ENCODE peak calls at places on chromosomes 11 and 22, in seven cellular contexts. S is stomach; X is cardiac muscle cell; F is GM23338; N is thyroid gland; L is body of pancreas; W is CD8-positive, alpha-beta T cell. P is an unnamed sample.
A peak's percentile ranks its signal among the peaks of the same experiment; 100 is the strongest.

GRCh38 chr11:76602431-76602861 is 68.1 kb downstream of the LRRC32 start:
- DNase-seq in L (no peak), N (no peak), W (no peak), X (peak; percentile 78), F (no peak), S (no peak), P (no peak)

GRCh38 chr11:74926304-74927030 is 22.4 kb downstream of the XRRA1 start:
- DNase-seq in F (no peak), W (no peak), L (no peak), N (no peak), S (no peak), X (no peak), P (no peak)

GRCh38 chr11:1778141-1778911 is 14.6 kb upstream of the CTSD start:
- DNase-seq in X (no peak), F (no peak), N (no peak), W (no peak), L (no peak), S (no peak), P (no peak)

GRCh38 chr11:65640483-65641207 is 2.7 kb downstream of the SIPA1 start:
- DNase-seq in F (no peak), W (peak; percentile 62), N (peak; percentile 20), S (peak; percentile 59), L (no peak), X (no peak), P (no peak)

GRCh38 chr11:58575377-58576020 is at the start of gene LPXN:
- DNase-seq in F (no peak), X (peak; percentile 16), N (no peak), W (peak; percentile 63), S (no peak), L (no peak), P (no peak)

GRCh38 chr11:87036756-87037449 is 831 bp upstream of the TMEM135 start:
- DNase-seq in L (no peak), N (no peak), X (no peak), W (no peak), S (no peak), F (peak; percentile 45), P (no peak)

GRCh38 chr22:31272522-31273446 is 19.5 kb downstream of the PIK3IP1 start:
- DNase-seq in S (peak; percentile 58), W (peak; percentile 65), X (peak; percentile 75), F (peak; percentile 91), N (peak; percentile 83), L (peak; percentile 64), P (peak; percentile 78)

GRCh38 chr22:37492428-37493344 is 6.5 kb upstream of the MFNG start:
- DNase-seq in L (no peak), W (peak; percentile 62), F (peak; percentile 86), N (no peak), X (peak; percentile 67), S (no peak), P (peak; percentile 71)

GRCh38 chr11:86980397-86980796 is 25.2 kb upstream of the FZD4 start:
- DNase-seq in W (no peak), N (no peak), X (no peak), L (no peak), F (no peak), S (no peak), P (no peak)

GRCh38 chr11:21464601-21465193 is 728.2 kb upstream of the ANO5 start:
- DNase-seq in N (no peak), F (no peak), X (no peak), S (no peak), W (no peak), L (no peak), P (no peak)

GRCh38 chr11:128544625-128545024 is 42.7 kb downstream of the ETS1 start:
- DNase-seq in L (no peak), S (no peak), N (peak; percentile 46), F (no peak), W (no peak), X (peak; percentile 85), P (peak; percentile 42)

GRCh38 chr11:69551963-69552362 is 70.5 kb downstream of the LINC01488 start:
- DNase-seq in W (no peak), L (no peak), S (no peak), X (no peak), F (no peak), N (no peak), P (no peak)

GRCh38 chr11:35714882-35715612 is 52.5 kb downstream of the TRIM44 start:
- DNase-seq in L (no peak), S (no peak), N (no peak), X (peak; percentile 14), W (no peak), F (no peak), P (no peak)

GRCh38 chr22:20117656-20118571 is 888 bp upstream of the TRMT2A start:
- DNase-seq in W (peak; percentile 51), N (peak; percentile 17), L (peak; percentile 43), F (peak; percentile 32), S (no peak), X (peak; percentile 30), P (no peak)

GRCh38 chr11:125062931-125063428 is at the start of gene SLC37A2:
- DNase-seq in W (peak; percentile 33), X (peak; percentile 68), L (peak; percentile 68), F (peak; percentile 80), S (peak; percentile 73), N (peak; percentile 69), P (peak; percentile 71)

GRCh38 chr11:72812604-72812967 is 1.6 kb upstream of the ATG16L2 start:
- DNase-seq in W (no peak), F (no peak), N (no peak), S (no peak), L (no peak), X (no peak), P (peak; percentile 35)

GRCh38 chr11:33733978-33734377 is 2.2 kb downstream of the CD59 start:
- DNase-seq in F (no peak), L (no peak), N (no peak), W (no peak), X (no peak), S (no peak), P (no peak)

GRCh38 chr11:33734441-33735165 is 1.6 kb downstream of the CD59 start:
- DNase-seq in F (no peak), X (peak; percentile 71), N (peak; percentile 55), L (no peak), S (peak; percentile 55), W (no peak), P (no peak)

GRCh38 chr11:33735166-33735425 is 1.1 kb downstream of the CD59 start:
- DNase-seq in S (no peak), F (peak; percentile 19), N (peak; percentile 41), W (no peak), L (no peak), X (no peak), P (no peak)

GRCh38 chr11:33736148-33736809 is at the start of gene CD59:
- DNase-seq in F (peak; percentile 97), W (peak; percentile 90), X (peak; percentile 95), L (peak; percentile 97), S (peak; percentile 98), N (peak; percentile 99), P (peak; percentile 89)

DNA sequence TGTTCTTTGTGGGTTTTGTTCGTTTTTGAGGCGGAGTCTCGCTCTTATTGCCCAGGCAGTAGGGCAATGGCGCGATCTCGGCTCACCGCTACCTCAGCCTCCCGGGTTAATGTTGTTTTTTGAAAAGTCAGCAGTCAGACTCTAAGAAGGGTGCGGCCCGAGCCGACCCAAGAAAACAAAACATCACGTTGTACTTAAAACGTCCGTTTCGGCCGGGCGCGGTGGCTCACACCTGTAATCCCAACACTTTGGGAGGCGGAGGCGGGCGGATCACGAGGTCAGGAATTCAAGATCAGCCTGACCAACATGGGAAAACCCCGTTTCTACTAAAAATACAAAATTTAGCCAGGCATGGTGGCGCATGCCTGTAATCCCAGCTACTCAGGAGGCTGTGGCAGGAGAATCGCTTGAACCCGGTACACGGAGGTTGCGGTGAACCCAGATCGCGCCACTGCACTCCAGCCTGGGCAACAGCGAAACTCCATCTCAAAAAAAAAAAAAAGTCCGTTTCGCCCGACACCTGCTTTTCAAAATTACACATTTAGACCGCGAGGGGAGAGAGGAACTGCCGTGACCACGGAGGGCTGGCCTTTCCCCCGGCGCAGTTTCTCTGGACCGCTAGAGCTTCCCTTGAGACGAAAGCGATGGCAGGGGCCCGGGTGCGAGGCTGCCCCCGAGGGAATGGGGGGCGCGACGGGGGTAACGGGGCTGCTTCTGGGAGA is 636 bp downstream of the CD59 start:
- DNase-seq in S (peak; percentile 50), L (peak; percentile 38), X (peak; percentile 39), N (peak; percentile 76), F (peak; percentile 52), W (peak; percentile 34), P (peak; percentile 8)
- H3K4me1 ChIP-seq in S (peaks cover 41% of the 10 kb centered on the region), L (peaks cover 30% of the 10 kb centered on the region), X (peaks cover 20% of the 10 kb centered on the region), N (peaks cover 29% of the 10 kb centered on the region), F (peaks cover 21% of the 10 kb centered on the region), W (peaks cover 11% of the 10 kb centered on the region), P (peaks cover 11% of the 10 kb centered on the region)

GRCh38 chr11:11230802-11231562 is 122.1 kb downstream of the CSNK2A3 start:
- DNase-seq in X (no peak), F (peak; percentile 82), L (no peak), S (no peak), W (no peak), N (peak; percentile 93), P (peak; percentile 69)
- H3K27me3 ChIP-seq in X (peaks cover 10% of the 10 kb centered on the region), F (no peaks in the 10 kb centered on the region), L (no peaks in the 10 kb centered on the region), S (no peaks in the 10 kb centered on the region), W (no peaks in the 10 kb centered on the region), N (no peaks in the 10 kb centered on the region), P (peaks cover 3% of the 10 kb centered on the region)

GRCh38 chr22:25900390-25900789 is 158.4 kb downstream of the MYO18B start:
- DNase-seq in L (no peak), N (no peak), S (no peak), F (no peak), X (no peak), W (no peak), P (no peak)
- H3K36me3 ChIP-seq in L (no peaks in the 10 kb centered on the region), N (no peaks in the 10 kb centered on the region), S (no peaks in the 10 kb centered on the region), F (no peaks in the 10 kb centered on the region), X (peaks cover 69% of the 10 kb centered on the region), W (no peaks in the 10 kb centered on the region), P (no peaks in the 10 kb centered on the region)

GRCh38 chr22:46104170-46104880 is 46.0 kb upstream of the PPARA start:
- DNase-seq in N (no peak), W (no peak), S (peak; percentile 83), F (no peak), X (no peak), L (peak; percentile 88), P (no peak)

GRCh38 chr22:46106279-46107022 is 43.9 kb upstream of the PPARA start:
- DNase-seq in N (no peak), F (no peak), L (no peak), X (no peak), W (no peak), S (no peak), P (no peak)

GRCh38 chr22:46103664-46104063 is 46.7 kb upstream of the PPARA start:
- DNase-seq in L (no peak), X (no peak), S (no peak), N (no peak), F (no peak), W (no peak), P (no peak)

GRCh38 chr22:46105494-46106278 is 44.6 kb upstream of the PPARA start:
- DNase-seq in N (no peak), L (peak; percentile 73), F (no peak), X (peak; percentile 89), S (peak; percentile 79), W (no peak), P (no peak)

DNA sequence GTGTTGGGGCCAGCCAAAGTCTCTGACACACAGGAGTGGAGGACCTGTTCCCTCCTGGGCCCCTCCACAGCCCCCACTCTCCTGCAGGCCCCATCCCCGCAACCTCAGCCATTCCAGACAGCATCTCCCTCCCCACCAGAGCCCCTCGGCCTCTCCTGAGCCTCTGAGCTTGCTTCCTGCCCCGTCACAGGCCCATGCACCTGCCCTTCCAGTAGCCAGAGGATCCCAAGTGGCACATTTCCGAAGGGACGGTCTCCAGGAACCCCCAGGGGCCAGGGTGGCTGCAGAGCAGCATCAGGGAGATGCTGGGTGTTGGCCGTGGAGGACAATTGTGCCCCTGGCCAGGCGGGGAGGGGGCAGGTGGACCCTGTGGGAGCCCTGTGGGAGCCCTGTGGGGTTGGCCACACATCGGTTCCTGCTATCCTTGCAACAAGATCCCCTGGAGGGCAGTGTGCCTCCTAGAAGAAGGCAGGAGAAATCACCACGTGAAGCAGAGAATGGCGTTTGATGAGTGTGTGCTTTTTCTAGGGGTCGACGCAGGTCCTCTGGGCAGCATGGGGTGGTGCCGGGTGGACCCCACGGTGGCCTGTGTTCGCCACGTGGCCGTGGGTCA is 45.3 kb upstream of the PPARA start:
- DNase-seq in X (no peak), F (no peak), S (no peak), W (no peak), L (no peak), N (no peak), P (no peak)
- H3K4me1 ChIP-seq in X (no peaks in the 10 kb centered on the region), F (no peaks in the 10 kb centered on the region), S (peaks cover 81% of the 10 kb centered on the region), W (no peaks in the 10 kb centered on the region), L (peaks cover 95% of the 10 kb centered on the region), N (peaks cover 38% of the 10 kb centered on the region), P (no peaks in the 10 kb centered on the region)